ENCODE peak calls at places on chromosomes 4 and X, in nine cellular contexts. One of them, this sample, is unnamed.

GRCh38 chr4:142126890-142127497 is 490.6 kb downstream of the IL15 start:
- DNase-seq in lower lobe of right lung: no peak
- DNase-seq in upper lobe of right lung: no peak
- DNase-seq in PC-3: peak; percentile 87
- DNase-seq in psoas muscle: no peak
- DNase-seq in osteoblast: no peak
- DNase-seq in aorta: no peak
- DNase-seq in neuronal stem cell: peak; percentile 51
- DNase-seq in uterus: peak; percentile 31
- DNase-seq in this sample: peak; percentile 30

GRCh38 chr4:165489786-165490185 is 111.0 kb downstream of the CPE start:
- DNase-seq in lower lobe of right lung: no peak
- DNase-seq in upper lobe of right lung: no peak
- DNase-seq in PC-3: no peak
- DNase-seq in psoas muscle: no peak
- DNase-seq in osteoblast: no peak
- DNase-seq in aorta: no peak
- DNase-seq in neuronal stem cell: no peak
- DNase-seq in uterus: no peak
- DNase-seq in this sample: peak; percentile 74

GRCh38 chrX:71178908-71179307 is 34.3 kb downstream of the NLGN3 start:
- DNase-seq in lower lobe of right lung: peak; percentile 47
- DNase-seq in upper lobe of right lung: no peak
- DNase-seq in PC-3: peak; percentile 76
- DNase-seq in psoas muscle: peak; percentile 33
- DNase-seq in osteoblast: peak; percentile 85
- DNase-seq in aorta: no peak
- DNase-seq in neuronal stem cell: peak; percentile 44
- DNase-seq in uterus: peak; percentile 39
- DNase-seq in this sample: peak; percentile 18

GRCh38 chr4:61831987-61832386 is 631.9 kb downstream of the ADGRL3 start:
- DNase-seq in lower lobe of right lung: no peak
- DNase-seq in upper lobe of right lung: no peak
- DNase-seq in PC-3: no peak
- DNase-seq in psoas muscle: no peak
- DNase-seq in osteoblast: no peak
- DNase-seq in aorta: no peak
- DNase-seq in neuronal stem cell: no peak
- DNase-seq in uterus: no peak
- DNase-seq in this sample: no peak

GRCh38 chr4:124178449-124179021 is 534.0 kb downstream of the ANKRD50 start:
- DNase-seq in lower lobe of right lung: no peak
- DNase-seq in upper lobe of right lung: no peak
- DNase-seq in PC-3: peak; percentile 49
- DNase-seq in psoas muscle: peak; percentile 10
- DNase-seq in osteoblast: peak; percentile 66
- DNase-seq in aorta: peak; percentile 68
- DNase-seq in neuronal stem cell: no peak
- DNase-seq in uterus: no peak
- DNase-seq in this sample: no peak

GRCh38 chrX:144219035-144219434 is 335.2 kb downstream of the UBE2NL start:
- DNase-seq in lower lobe of right lung: peak; percentile 37
- DNase-seq in upper lobe of right lung: peak; percentile 61
- DNase-seq in PC-3: peak; percentile 44
- DNase-seq in psoas muscle: no peak
- DNase-seq in osteoblast: no peak
- DNase-seq in aorta: no peak
- DNase-seq in neuronal stem cell: no peak
- DNase-seq in uterus: no peak
- DNase-seq in this sample: no peak

GRCh38 chrX:107742754-107743191 is 32.8 kb downstream of the TSC22D3 start:
- DNase-seq in lower lobe of right lung: no peak
- DNase-seq in upper lobe of right lung: no peak
- DNase-seq in PC-3: no peak
- DNase-seq in psoas muscle: peak; percentile 36
- DNase-seq in osteoblast: no peak
- DNase-seq in aorta: peak; percentile 72
- DNase-seq in neuronal stem cell: no peak
- DNase-seq in uterus: peak; percentile 31
- DNase-seq in this sample: no peak

GRCh38 chr4:184514121-184514988 is 40.0 kb upstream of the IRF2 start:
- DNase-seq in lower lobe of right lung: peak; percentile 73
- DNase-seq in upper lobe of right lung: peak; percentile 70
- DNase-seq in PC-3: peak; percentile 23
- DNase-seq in psoas muscle: peak; percentile 60
- DNase-seq in osteoblast: peak; percentile 94
- DNase-seq in aorta: no peak
- DNase-seq in neuronal stem cell: no peak
- DNase-seq in uterus: peak; percentile 68
- DNase-seq in this sample: peak; percentile 88

GRCh38 chrX:48957477-48957826 is at the start of gene OTUD5:
- DNase-seq in lower lobe of right lung: peak; percentile 80
- DNase-seq in upper lobe of right lung: peak; percentile 86
- DNase-seq in PC-3: no peak
- DNase-seq in psoas muscle: peak; percentile 67
- DNase-seq in osteoblast: peak; percentile 94
- DNase-seq in aorta: peak; percentile 88
- DNase-seq in neuronal stem cell: no peak
- DNase-seq in uterus: peak; percentile 68
- DNase-seq in this sample: no peak

GRCh38 chr4:145891958-145892357 is 46.7 kb downstream of the ZNF827 start:
- DNase-seq in lower lobe of right lung: no peak
- DNase-seq in upper lobe of right lung: no peak
- DNase-seq in PC-3: no peak
- DNase-seq in psoas muscle: no peak
- DNase-seq in osteoblast: no peak
- DNase-seq in aorta: no peak
- DNase-seq in neuronal stem cell: no peak
- DNase-seq in uterus: no peak
- DNase-seq in this sample: no peak

GRCh38 chr4:1047976-1048780 is 36.8 kb downstream of the FGFRL1 start:
- DNase-seq in lower lobe of right lung: peak; percentile 48
- DNase-seq in upper lobe of right lung: peak; percentile 63
- DNase-seq in PC-3: no peak
- DNase-seq in psoas muscle: peak; percentile 29
- DNase-seq in osteoblast: peak; percentile 56
- DNase-seq in aorta: peak; percentile 79
- DNase-seq in neuronal stem cell: no peak
- DNase-seq in uterus: peak; percentile 22
- DNase-seq in this sample: no peak

GRCh38 chrX:105829006-105829405 is 6.7 kb downstream of the NRK start:
- DNase-seq in lower lobe of right lung: no peak
- DNase-seq in upper lobe of right lung: no peak
- DNase-seq in PC-3: peak; percentile 16
- DNase-seq in psoas muscle: no peak
- DNase-seq in osteoblast: no peak
- DNase-seq in aorta: no peak
- DNase-seq in neuronal stem cell: no peak
- DNase-seq in uterus: no peak
- DNase-seq in this sample: no peak

GRCh38 chr4:8917868-8918783 is 46.5 kb upstream of the HMX1 start:
- DNase-seq in lower lobe of right lung: peak; percentile 69
- DNase-seq in upper lobe of right lung: peak; percentile 80
- DNase-seq in PC-3: peak; percentile 72
- DNase-seq in psoas muscle: peak; percentile 47
- DNase-seq in osteoblast: peak; percentile 93
- DNase-seq in aorta: peak; percentile 86
- DNase-seq in neuronal stem cell: peak; percentile 65
- DNase-seq in uterus: peak; percentile 28
- DNase-seq in this sample: no peak

GRCh38 chr4:18247189-18247588 is 225.6 kb upstream of the LCORL start:
- DNase-seq in lower lobe of right lung: no peak
- DNase-seq in upper lobe of right lung: no peak
- DNase-seq in PC-3: no peak
- DNase-seq in psoas muscle: no peak
- DNase-seq in osteoblast: no peak
- DNase-seq in aorta: no peak
- DNase-seq in neuronal stem cell: no peak
- DNase-seq in uterus: no peak
- DNase-seq in this sample: no peak

DNA sequence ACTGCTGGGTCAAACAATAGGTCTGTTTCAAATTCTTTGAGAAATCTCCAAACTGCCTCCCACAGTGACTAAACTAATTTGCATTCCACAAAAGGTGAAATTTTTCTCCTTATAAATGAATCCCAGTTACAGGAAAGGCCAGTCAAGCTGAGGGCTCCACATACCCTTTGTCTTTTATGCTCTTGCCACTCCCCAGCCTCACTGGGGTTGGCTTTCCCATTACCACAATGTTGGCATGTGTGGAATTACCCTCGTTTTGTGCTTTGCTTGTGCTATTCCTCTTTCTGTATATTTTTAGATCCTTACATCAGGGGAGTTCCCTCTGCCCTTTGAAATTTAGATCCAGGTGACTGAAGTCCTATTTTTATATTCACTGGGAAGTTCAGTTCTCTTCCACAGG is 220.2 kb upstream of the LCORL start:
- DNase-seq in lower lobe of right lung: no peak
- DNase-seq in upper lobe of right lung: no peak
- DNase-seq in PC-3: no peak
- DNase-seq in psoas muscle: no peak
- DNase-seq in osteoblast: no peak
- DNase-seq in aorta: no peak
- DNase-seq in neuronal stem cell: no peak
- DNase-seq in uterus: no peak
- DNase-seq in this sample: no peak
- H3K4me1 ChIP-seq in lower lobe of right lung: no peaks in the 10 kb centered on the region
- H3K4me1 ChIP-seq in upper lobe of right lung: no peaks in the 10 kb centered on the region
- H3K4me1 ChIP-seq in PC-3: no peaks in the 10 kb centered on the region
- H3K4me1 ChIP-seq in psoas muscle: peaks cover 6% of the 10 kb centered on the region
- H3K4me1 ChIP-seq in osteoblast: no peaks in the 10 kb centered on the region
- H3K4me1 ChIP-seq in aorta: no peaks in the 10 kb centered on the region
- H3K4me1 ChIP-seq in neuronal stem cell: no peaks in the 10 kb centered on the region
- H3K4me1 ChIP-seq in uterus: no peaks in the 10 kb centered on the region
- H3K4me1 ChIP-seq in this sample: no peaks in the 10 kb centered on the region

GRCh38 chrX:138866643-138867042 is 155.1 kb upstream of the FGF13 start:
- DNase-seq in lower lobe of right lung: no peak
- DNase-seq in upper lobe of right lung: no peak
- DNase-seq in PC-3: no peak
- DNase-seq in psoas muscle: no peak
- DNase-seq in osteoblast: no peak
- DNase-seq in aorta: no peak
- DNase-seq in neuronal stem cell: no peak
- DNase-seq in uterus: no peak
- DNase-seq in this sample: no peak
- H3K4me1 ChIP-seq in lower lobe of right lung: no peaks in the 10 kb centered on the region
- H3K4me1 ChIP-seq in upper lobe of right lung: no peaks in the 10 kb centered on the region
- H3K4me1 ChIP-seq in PC-3: no peaks in the 10 kb centered on the region
- H3K4me1 ChIP-seq in psoas muscle: no peaks in the 10 kb centered on the region
- H3K4me1 ChIP-seq in osteoblast: no peaks in the 10 kb centered on the region
- H3K4me1 ChIP-seq in aorta: no peaks in the 10 kb centered on the region
- H3K4me1 ChIP-seq in neuronal stem cell: peaks cover 2% of the 10 kb centered on the region
- H3K4me1 ChIP-seq in uterus: no peaks in the 10 kb centered on the region
- H3K4me1 ChIP-seq in this sample: no peaks in the 10 kb centered on the region

GRCh38 chr4:94244087-94244828 is 36.6 kb downstream of the SMARCAD1 start:
- DNase-seq in lower lobe of right lung: no peak
- DNase-seq in upper lobe of right lung: no peak
- DNase-seq in PC-3: no peak
- DNase-seq in psoas muscle: no peak
- DNase-seq in osteoblast: no peak
- DNase-seq in aorta: no peak
- DNase-seq in neuronal stem cell: no peak
- DNase-seq in uterus: no peak
- DNase-seq in this sample: no peak
- H3K4me1 ChIP-seq in lower lobe of right lung: no peaks in the 10 kb centered on the region
- H3K4me1 ChIP-seq in upper lobe of right lung: no peaks in the 10 kb centered on the region
- H3K4me1 ChIP-seq in PC-3: no peaks in the 10 kb centered on the region
- H3K4me1 ChIP-seq in psoas muscle: no peaks in the 10 kb centered on the region
- H3K4me1 ChIP-seq in osteoblast: no peaks in the 10 kb centered on the region
- H3K4me1 ChIP-seq in aorta: peaks cover 2% of the 10 kb centered on the region
- H3K4me1 ChIP-seq in neuronal stem cell: no peaks in the 10 kb centered on the region
- H3K4me1 ChIP-seq in uterus: no peaks in the 10 kb centered on the region
- H3K4me1 ChIP-seq in this sample: no peaks in the 10 kb centered on the region

GRCh38 chr4:66946761-66947160 is 598.5 kb downstream of the CENPC start:
- DNase-seq in lower lobe of right lung: no peak
- DNase-seq in upper lobe of right lung: no peak
- DNase-seq in PC-3: no peak
- DNase-seq in psoas muscle: no peak
- DNase-seq in osteoblast: no peak
- DNase-seq in aorta: no peak
- DNase-seq in neuronal stem cell: no peak
- DNase-seq in uterus: no peak
- DNase-seq in this sample: no peak

GRCh38 chr4:66949424-66949823 is 595.9 kb downstream of the CENPC start:
- DNase-seq in lower lobe of right lung: no peak
- DNase-seq in upper lobe of right lung: no peak
- DNase-seq in PC-3: no peak
- DNase-seq in psoas muscle: no peak
- DNase-seq in osteoblast: no peak
- DNase-seq in aorta: no peak
- DNase-seq in neuronal stem cell: no peak
- DNase-seq in uterus: no peak
- DNase-seq in this sample: no peak
- H3K4me1 ChIP-seq in lower lobe of right lung: no peaks in the 10 kb centered on the region
- H3K4me1 ChIP-seq in upper lobe of right lung: no peaks in the 10 kb centered on the region
- H3K4me1 ChIP-seq in PC-3: no peaks in the 10 kb centered on the region
- H3K4me1 ChIP-seq in psoas muscle: no peaks in the 10 kb centered on the region
- H3K4me1 ChIP-seq in osteoblast: no peaks in the 10 kb centered on the region
- H3K4me1 ChIP-seq in aorta: no peaks in the 10 kb centered on the region
- H3K4me1 ChIP-seq in neuronal stem cell: no peaks in the 10 kb centered on the region
- H3K4me1 ChIP-seq in uterus: no peaks in the 10 kb centered on the region
- H3K4me1 ChIP-seq in this sample: no peaks in the 10 kb centered on the region

GRCh38 chr4:118773082-118773792 is 62.7 kb downstream of the SEC24D start:
- DNase-seq in lower lobe of right lung: no peak
- DNase-seq in upper lobe of right lung: no peak
- DNase-seq in PC-3: no peak
- DNase-seq in psoas muscle: no peak
- DNase-seq in osteoblast: no peak
- DNase-seq in aorta: no peak
- DNase-seq in neuronal stem cell: no peak
- DNase-seq in uterus: no peak
- DNase-seq in this sample: no peak
- H3K4me1 ChIP-seq in lower lobe of right lung: peaks cover 16% of the 10 kb centered on the region
- H3K4me1 ChIP-seq in upper lobe of right lung: peaks cover 5% of the 10 kb centered on the region
- H3K4me1 ChIP-seq in PC-3: peaks cover 8% of the 10 kb centered on the region
- H3K4me1 ChIP-seq in psoas muscle: peaks cover 16% of the 10 kb centered on the region
- H3K4me1 ChIP-seq in osteoblast: peaks cover 74% of the 10 kb centered on the region
- H3K4me1 ChIP-seq in aorta: peaks cover 5% of the 10 kb centered on the region
- H3K4me1 ChIP-seq in neuronal stem cell: peaks cover 1% of the 10 kb centered on the region
- H3K4me1 ChIP-seq in uterus: peaks cover 5% of the 10 kb centered on the region
- H3K4me1 ChIP-seq in this sample: peaks cover 54% of the 10 kb centered on the region

DNA sequence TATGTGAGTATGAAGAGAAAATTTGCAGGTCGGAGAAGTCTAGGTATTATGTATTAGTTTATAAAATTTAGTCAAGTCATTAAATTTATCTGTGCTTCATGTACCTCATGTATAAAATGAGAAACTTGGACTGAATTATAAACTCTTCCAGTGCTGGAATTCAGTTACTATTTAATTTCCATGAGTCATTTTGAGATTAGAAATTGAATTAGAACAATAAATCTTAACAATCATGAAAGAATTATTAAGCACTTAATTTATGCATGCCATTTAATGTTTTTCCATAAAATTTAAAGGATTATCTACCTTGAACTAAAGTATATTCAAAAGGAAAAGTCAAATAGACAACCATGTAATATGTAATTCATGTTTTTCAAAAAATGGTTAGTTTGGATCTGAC is 195.8 kb downstream of the MAD2L1 start:
- DNase-seq in lower lobe of right lung: no peak
- DNase-seq in upper lobe of right lung: no peak
- DNase-seq in PC-3: no peak
- DNase-seq in psoas muscle: no peak
- DNase-seq in osteoblast: no peak
- DNase-seq in aorta: no peak
- DNase-seq in neuronal stem cell: no peak
- DNase-seq in uterus: no peak
- DNase-seq in this sample: no peak
- H3K4me1 ChIP-seq in lower lobe of right lung: no peaks in the 10 kb centered on the region
- H3K4me1 ChIP-seq in upper lobe of right lung: no peaks in the 10 kb centered on the region
- H3K4me1 ChIP-seq in PC-3: no peaks in the 10 kb centered on the region
- H3K4me1 ChIP-seq in psoas muscle: no peaks in the 10 kb centered on the region
- H3K4me1 ChIP-seq in osteoblast: no peaks in the 10 kb centered on the region
- H3K4me1 ChIP-seq in aorta: no peaks in the 10 kb centered on the region
- H3K4me1 ChIP-seq in neuronal stem cell: no peaks in the 10 kb centered on the region
- H3K4me1 ChIP-seq in uterus: no peaks in the 10 kb centered on the region
- H3K4me1 ChIP-seq in this sample: no peaks in the 10 kb centered on the region

GRCh38 chr4:31617667-31618066 is 897.5 kb downstream of the PCDH7 start:
- DNase-seq in lower lobe of right lung: no peak
- DNase-seq in upper lobe of right lung: no peak
- DNase-seq in PC-3: no peak
- DNase-seq in psoas muscle: no peak
- DNase-seq in osteoblast: no peak
- DNase-seq in aorta: no peak
- DNase-seq in neuronal stem cell: no peak
- DNase-seq in uterus: no peak
- DNase-seq in this sample: no peak
- H3K4me1 ChIP-seq in lower lobe of right lung: no peaks in the 10 kb centered on the region
- H3K4me1 ChIP-seq in upper lobe of right lung: no peaks in the 10 kb centered on the region
- H3K4me1 ChIP-seq in PC-3: no peaks in the 10 kb centered on the region
- H3K4me1 ChIP-seq in psoas muscle: no peaks in the 10 kb centered on the region
- H3K4me1 ChIP-seq in osteoblast: no peaks in the 10 kb centered on the region
- H3K4me1 ChIP-seq in aorta: no peaks in the 10 kb centered on the region
- H3K4me1 ChIP-seq in neuronal stem cell: peaks cover 2% of the 10 kb centered on the region
- H3K4me1 ChIP-seq in uterus: no peaks in the 10 kb centered on the region
- H3K4me1 ChIP-seq in this sample: no peaks in the 10 kb centered on the region

This sample was measured in foreskin keratinocyte.